ENCODE peak calls at places on chromosomes 5 and 9, in four cellular contexts. M is kidney glomerular epithelial cell, N is T-helper 17 cell, P is stromal cell of bone marrow. L is an unnamed sample.
A peak's percentile ranks its signal among the peaks of the same experiment; 100 is the strongest.

GRCh38 chr9:29129763-29130162 is 1556.5 kb upstream of the C9orf72 start:
- DNase-seq in M (no peak), N (no peak), P (no peak), L (no peak)

GRCh38 chr5:157478726-157479125 is 18.7 kb downstream of the NIPAL4 start:
- DNase-seq in M (no peak), N (no peak), P (no peak), L (no peak)

GRCh38 chr5:172186114-172186695 is 1.8 kb downstream of the STK10 start:
- DNase-seq in M (no peak), N (no peak), P (no peak), L (no peak)

GRCh38 chr5:29218138-29218537 is 1975.3 kb upstream of the CDH6 start:
- DNase-seq in M (no peak), N (no peak), P (no peak), L (no peak)

GRCh38 chr9:110142253-110142652 is 65.7 kb downstream of the C9orf152 start:
- DNase-seq in M (no peak), N (no peak), P (no peak), L (no peak)

GRCh38 chr9:77455312-77455927 is 192.7 kb downstream of the GNA14 start:
- DNase-seq in M (no peak), N (no peak), P (no peak), L (no peak)

GRCh38 chr9:130689937-130690700 is 3.5 kb upstream of the EXOSC2 start:
- DNase-seq in M (peak; percentile 83), N (no peak), P (peak; percentile 99), L (peak; percentile 93)

GRCh38 chr5:177982072-177982727 is 13.8 kb downstream of the PROP1 start:
- DNase-seq in M (no peak), N (no peak), P (no peak), L (no peak)

GRCh38 chr9:112093875-112094227 is 81.2 kb downstream of the SUSD1 start:
- DNase-seq in M (no peak), N (no peak), P (no peak), L (no peak)

GRCh38 chr5:137672001-137672400 is 63.9 kb downstream of the KLHL3 start:
- DNase-seq in M (no peak), N (no peak), P (no peak), L (no peak)

GRCh38 chr9:21985964-21986667 is 8.1 kb downstream of the CDKN2A start:
- DNase-seq in M (no peak), N (no peak), P (no peak), L (no peak)

GRCh38 chr9:76112151-76112550 is 221.7 kb downstream of the PCSK5 start:
- DNase-seq in M (no peak), N (no peak), P (no peak), L (no peak)

GRCh38 chr9:89593776-89594427 is 10.9 kb upstream of the GADD45G start:
- DNase-seq in M (no peak), N (peak; percentile 31), P (no peak), L (no peak)

L was measured in AG09309.